ENCODE peak calls at places on chromosomes 1 and 21, in five cellular contexts. N, M, Q, E and V are unnamed samples.

GRCh38 chr1:184881941-184882648 is 92.2 kb downstream of the NIBAN1 start:
- DNase-seq in E (no peak), M (no peak), Q (peak), N (no peak), V (no peak)

GRCh38 chr1:9440763-9441194 is 98.5 kb upstream of the SLC25A33 start:
- DNase-seq in Q (no peak), N (no peak), M (no peak), E (peak), V (no peak)

GRCh38 chr1:118487091-118487490 is 302.1 kb upstream of the SPAG17 start:
- DNase-seq in Q (no peak), E (no peak), M (no peak), N (no peak), V (no peak)

GRCh38 chr1:94425821-94426484 is 7.8 kb downstream of the ABCD3 start:
- DNase-seq in M (no peak), N (no peak), E (no peak), Q (no peak), V (no peak)

GRCh38 chr21:32256873-32257620 is 21.8 kb downstream of the MIS18A start:
- DNase-seq in Q (peak), N (peak), M (no peak), E (peak), V (no peak)

GRCh38 chr1:74579425-74579824 is 67.0 kb upstream of the LRRC53 start:
- DNase-seq in E (no peak), N (no peak), M (no peak), Q (no peak), V (no peak)

GRCh38 chr21:46226920-46227599 is 1.5 kb downstream of the LSS start:
- DNase-seq in M (no peak), Q (peak), N (peak), E (no peak), V (no peak)

GRCh38 chr1:40944326-40944725 is 35.2 kb upstream of the CTPS1 start:
- DNase-seq in Q (peak), M (no peak), E (no peak), N (no peak), V (no peak)

GRCh38 chr1:117026361-117026760 is 24.8 kb downstream of the CD101 start:
- DNase-seq in E (no peak), M (no peak), N (no peak), Q (peak), V (no peak)

GRCh38 chr1:9181990-9182783 is 52.4 kb upstream of the H6PD start:
- DNase-seq in M (no peak), N (peak), Q (no peak), E (peak), V (no peak)

GRCh38 chr1:111792249-111792648 is 36.5 kb downstream of the DDX20 start:
- DNase-seq in N (no peak), Q (no peak), M (no peak), E (no peak), V (no peak)

GRCh38 chr21:44848821-44849521 is 24.5 kb downstream of the PTTG1IP start:
- DNase-seq in E (no peak), Q (no peak), M (no peak), N (no peak), V (no peak)

GRCh38 chr1:20184481-20184900 is 1.4 kb upstream of the UBXN10 start:
- DNase-seq in Q (no peak), M (no peak), E (no peak), N (no peak), V (no peak)

GRCh38 chr1:16385659-16386453 is 18.8 kb downstream of the SZRD1 start:
- DNase-seq in N (no peak), M (no peak), Q (no peak), E (no peak), V (no peak)

GRCh38 chr1:45730075-45730779 is 20.2 kb downstream of the IPP start:
- DNase-seq in Q (no peak), M (no peak), N (no peak), E (no peak), V (no peak)

GRCh38 chr1:9721606-9722377 is 70.3 kb downstream of the PIK3CD start:
- DNase-seq in M (peak), E (peak), Q (no peak), N (peak), V (no peak)

GRCh38 chr1:175434268-175434860 is 241.8 kb upstream of the KIAA0040 start:
- DNase-seq in E (no peak), Q (no peak), M (no peak), N (peak), V (no peak)

GRCh38 chr1:82492168-82492567 is 691.4 kb downstream of the ADGRL2 start:
- DNase-seq in M (no peak), Q (no peak), E (no peak), N (no peak), V (no peak)

GRCh38 chr1:2850502-2850901 is 49.0 kb upstream of the TTC34 start:
- DNase-seq in M (no peak), N (no peak), Q (no peak), E (no peak), V (no peak)

GRCh38 chr1:101526813-101527212 is 290.0 kb downstream of the S1PR1 start:
- DNase-seq in E (no peak), M (no peak), N (no peak), Q (no peak), V (no peak)

GRCh38 chr21:46057710-46058241 is 40.1 kb upstream of the COL6A2 start:
- DNase-seq in N (no peak), E (no peak), Q (no peak), M (no peak), V (no peak)

GRCh38 chr1:10735603-10736305 is 60.7 kb downstream of the CASZ1 start:
- DNase-seq in Q (no peak), M (no peak), N (no peak), E (no peak), V (no peak)

GRCh38 chr1:228093050-228093906 is 9.8 kb downstream of the C1orf35 start:
- DNase-seq in N (no peak), E (no peak), M (no peak), Q (no peak), V (no peak)

GRCh38 chr1:232709339-232709738 is 79.4 kb upstream of the SIPA1L2 start:
- DNase-seq in E (no peak), N (no peak), Q (peak), M (no peak), V (no peak)